ENCODE peak calls at places on chromosomes 3 and 15, in six cellular contexts. One of them, this sample, is unnamed.

GRCh38 chr3:101779047-101779807 is at the start of gene NXPE3:
- DNase-seq in psoas muscle: peak; percentile 97
- DNase-seq in fibroblast of pulmonary artery: peak; percentile 74
- DNase-seq in AG10803: peak; percentile 73
- DNase-seq in stomach: peak; percentile 91
- DNase-seq in mesenchymal stem cell: peak; percentile 85
- DNase-seq in this sample: peak; percentile 66

GRCh38 chr15:60912984-60913697 is 316.0 kb downstream of the RORA start:
- DNase-seq in psoas muscle: no peak
- DNase-seq in fibroblast of pulmonary artery: peak; percentile 52
- DNase-seq in AG10803: no peak
- DNase-seq in stomach: peak; percentile 42
- DNase-seq in mesenchymal stem cell: no peak
- DNase-seq in this sample: no peak

GRCh38 chr3:23740517-23741402 is 65.0 kb upstream of the UBE2E1 start:
- DNase-seq in psoas muscle: no peak
- DNase-seq in fibroblast of pulmonary artery: peak; percentile 68
- DNase-seq in AG10803: no peak
- DNase-seq in stomach: peak; percentile 55
- DNase-seq in mesenchymal stem cell: peak; percentile 60
- DNase-seq in this sample: no peak

GRCh38 chr3:49805367-49805782 is 2.3 kb downstream of the INKA1 start:
- DNase-seq in psoas muscle: peak; percentile 94
- DNase-seq in fibroblast of pulmonary artery: peak; percentile 97
- DNase-seq in AG10803: peak; percentile 98
- DNase-seq in stomach: peak; percentile 83
- DNase-seq in mesenchymal stem cell: peak; percentile 78
- DNase-seq in this sample: no peak

GRCh38 chr3:187256217-187256616 is 35.3 kb downstream of the MASP1 start:
- DNase-seq in psoas muscle: no peak
- DNase-seq in fibroblast of pulmonary artery: no peak
- DNase-seq in AG10803: no peak
- DNase-seq in stomach: no peak
- DNase-seq in mesenchymal stem cell: no peak
- DNase-seq in this sample: no peak

GRCh38 chr3:49703443-49703927 is 14.1 kb downstream of the RNF123 start:
- DNase-seq in psoas muscle: peak; percentile 83
- DNase-seq in fibroblast of pulmonary artery: peak; percentile 74
- DNase-seq in AG10803: peak; percentile 63
- DNase-seq in stomach: peak; percentile 71
- DNase-seq in mesenchymal stem cell: peak; percentile 75
- DNase-seq in this sample: no peak

GRCh38 chr15:70355275-70355795 is 257.6 kb upstream of the TLE3 start:
- DNase-seq in psoas muscle: no peak
- DNase-seq in fibroblast of pulmonary artery: no peak
- DNase-seq in AG10803: no peak
- DNase-seq in stomach: no peak
- DNase-seq in mesenchymal stem cell: no peak
- DNase-seq in this sample: no peak

GRCh38 chr3:71097557-71097956 is 486.0 kb downstream of the FOXP1 start:
- DNase-seq in psoas muscle: no peak
- DNase-seq in fibroblast of pulmonary artery: no peak
- DNase-seq in AG10803: no peak
- DNase-seq in stomach: no peak
- DNase-seq in mesenchymal stem cell: no peak
- DNase-seq in this sample: no peak

GRCh38 chr3:184003187-184003967 is 14.3 kb downstream of the ABCC5 start:
- DNase-seq in psoas muscle: no peak
- DNase-seq in fibroblast of pulmonary artery: peak; percentile 79
- DNase-seq in AG10803: peak; percentile 83
- DNase-seq in stomach: no peak
- DNase-seq in mesenchymal stem cell: peak; percentile 58
- DNase-seq in this sample: no peak

GRCh38 chr15:78873796-78874761 is 1.4 kb downstream of the MORF4L1 start:
- DNase-seq in psoas muscle: no peak
- DNase-seq in fibroblast of pulmonary artery: peak; percentile 24
- DNase-seq in AG10803: peak; percentile 33
- DNase-seq in stomach: no peak
- DNase-seq in mesenchymal stem cell: peak; percentile 51
- DNase-seq in this sample: no peak

GRCh38 chr3:44468572-44469520 is 8.6 kb downstream of the ZNF445 start:
- DNase-seq in psoas muscle: no peak
- DNase-seq in fibroblast of pulmonary artery: peak; percentile 41
- DNase-seq in AG10803: peak; percentile 9
- DNase-seq in stomach: no peak
- DNase-seq in mesenchymal stem cell: peak; percentile 51
- DNase-seq in this sample: no peak

GRCh38 chr15:40063563-40064011 is 24.6 kb upstream of the SRP14 start:
- DNase-seq in psoas muscle: peak; percentile 90
- DNase-seq in fibroblast of pulmonary artery: peak; percentile 36
- DNase-seq in AG10803: peak; percentile 76
- DNase-seq in stomach: no peak
- DNase-seq in mesenchymal stem cell: peak; percentile 52
- DNase-seq in this sample: no peak

GRCh38 chr3:101223016-101223415 is 97.4 kb downstream of the IMPG2 start:
- DNase-seq in psoas muscle: no peak
- DNase-seq in fibroblast of pulmonary artery: no peak
- DNase-seq in AG10803: no peak
- DNase-seq in stomach: no peak
- DNase-seq in mesenchymal stem cell: no peak
- DNase-seq in this sample: no peak

GRCh38 chr15:68112711-68113110 is 58.6 kb downstream of the PIAS1 start:
- DNase-seq in psoas muscle: no peak
- DNase-seq in fibroblast of pulmonary artery: no peak
- DNase-seq in AG10803: no peak
- DNase-seq in stomach: no peak
- DNase-seq in mesenchymal stem cell: no peak
- DNase-seq in this sample: no peak

GRCh38 chr15:26773485-26773877 is 615 bp upstream of the GABRB3 start:
- DNase-seq in psoas muscle: no peak
- DNase-seq in fibroblast of pulmonary artery: no peak
- DNase-seq in AG10803: no peak
- DNase-seq in stomach: no peak
- DNase-seq in mesenchymal stem cell: no peak
- DNase-seq in this sample: no peak

GRCh38 chr3:3133490-3133889 is 6.8 kb downstream of the TRNT1 start:
- DNase-seq in psoas muscle: no peak
- DNase-seq in fibroblast of pulmonary artery: no peak
- DNase-seq in AG10803: no peak
- DNase-seq in stomach: no peak
- DNase-seq in mesenchymal stem cell: no peak
- DNase-seq in this sample: no peak

GRCh38 chr3:126537116-126537729 is 13.3 kb downstream of the CHST13 start:
- DNase-seq in psoas muscle: peak; percentile 23
- DNase-seq in fibroblast of pulmonary artery: no peak
- DNase-seq in AG10803: no peak
- DNase-seq in stomach: no peak
- DNase-seq in mesenchymal stem cell: no peak
- DNase-seq in this sample: no peak

GRCh38 chr15:40992241-40992741 is 39.0 kb downstream of the CHAC1 start:
- DNase-seq in psoas muscle: no peak
- DNase-seq in fibroblast of pulmonary artery: peak; percentile 16
- DNase-seq in AG10803: peak; percentile 30
- DNase-seq in stomach: no peak
- DNase-seq in mesenchymal stem cell: peak; percentile 90
- DNase-seq in this sample: no peak

GRCh38 chr3:116103868-116104530 is 341.3 kb downstream of the LSAMP start:
- DNase-seq in psoas muscle: no peak
- DNase-seq in fibroblast of pulmonary artery: no peak
- DNase-seq in AG10803: no peak
- DNase-seq in stomach: no peak
- DNase-seq in mesenchymal stem cell: no peak
- DNase-seq in this sample: no peak

GRCh38 chr15:47185222-47185800 is 532.0 kb upstream of the SEMA6D start:
- DNase-seq in psoas muscle: no peak
- DNase-seq in fibroblast of pulmonary artery: no peak
- DNase-seq in AG10803: no peak
- DNase-seq in stomach: no peak
- DNase-seq in mesenchymal stem cell: peak; percentile 0
- DNase-seq in this sample: no peak

GRCh38 chr15:58551764-58552504 is 120.1 kb downstream of the LIPC start:
- DNase-seq in psoas muscle: no peak
- DNase-seq in fibroblast of pulmonary artery: peak; percentile 95
- DNase-seq in AG10803: peak; percentile 96
- DNase-seq in stomach: peak; percentile 23
- DNase-seq in mesenchymal stem cell: peak; percentile 96
- DNase-seq in this sample: no peak

GRCh38 chr3:107897471-107898180 is 193.2 kb downstream of the CD47 start:
- DNase-seq in psoas muscle: no peak
- DNase-seq in fibroblast of pulmonary artery: peak; percentile 14
- DNase-seq in AG10803: peak; percentile 33
- DNase-seq in stomach: no peak
- DNase-seq in mesenchymal stem cell: no peak
- DNase-seq in this sample: no peak

GRCh38 chr15:60396964-60397771 is 618 bp downstream of the ANXA2 start:
- DNase-seq in psoas muscle: peak; percentile 90
- DNase-seq in fibroblast of pulmonary artery: peak; percentile 61
- DNase-seq in AG10803: peak; percentile 82
- DNase-seq in stomach: peak; percentile 66
- DNase-seq in mesenchymal stem cell: peak; percentile 82
- DNase-seq in this sample: no peak

GRCh38 chr15:67405208-67406191 is 115.4 kb upstream of the C15orf61 start:
- DNase-seq in psoas muscle: no peak
- DNase-seq in fibroblast of pulmonary artery: peak; percentile 68
- DNase-seq in AG10803: peak; percentile 49
- DNase-seq in stomach: no peak
- DNase-seq in mesenchymal stem cell: peak; percentile 71
- DNase-seq in this sample: no peak

GRCh38 chr15:63041982-63042878 is at the start of gene TPM1:
- DNase-seq in psoas muscle: peak; percentile 92
- DNase-seq in fibroblast of pulmonary artery: peak; percentile 93
- DNase-seq in AG10803: peak; percentile 95
- DNase-seq in stomach: peak; percentile 64
- DNase-seq in mesenchymal stem cell: peak; percentile 94
- DNase-seq in this sample: no peak

GRCh38 chr3:64988188-64988587 is 300.4 kb upstream of the ADAMTS9 start:
- DNase-seq in psoas muscle: no peak
- DNase-seq in fibroblast of pulmonary artery: peak; percentile 11
- DNase-seq in AG10803: no peak
- DNase-seq in stomach: no peak
- DNase-seq in mesenchymal stem cell: peak; percentile 18
- DNase-seq in this sample: no peak

GRCh38 chr3:33030802-33031201 is 66.1 kb downstream of the GLB1 start:
- DNase-seq in psoas muscle: no peak
- DNase-seq in fibroblast of pulmonary artery: no peak
- DNase-seq in AG10803: no peak
- DNase-seq in stomach: no peak
- DNase-seq in mesenchymal stem cell: no peak
- DNase-seq in this sample: no peak

GRCh38 chr3:186823391-186823790 is 17.1 kb upstream of the RFC4 start:
- DNase-seq in psoas muscle: no peak
- DNase-seq in fibroblast of pulmonary artery: peak; percentile 33
- DNase-seq in AG10803: no peak
- DNase-seq in stomach: no peak
- DNase-seq in mesenchymal stem cell: no peak
- DNase-seq in this sample: no peak

GRCh38 chr15:25175033-25175788 is 220.4 kb downstream of the SNRPN start:
- DNase-seq in psoas muscle: peak; percentile 48
- DNase-seq in fibroblast of pulmonary artery: no peak
- DNase-seq in AG10803: no peak
- DNase-seq in stomach: peak; percentile 17
- DNase-seq in mesenchymal stem cell: no peak
- DNase-seq in this sample: no peak

GRCh38 chr3:184430940-184431339 is 51.1 kb downstream of the CHRD start:
- DNase-seq in psoas muscle: no peak
- DNase-seq in fibroblast of pulmonary artery: no peak
- DNase-seq in AG10803: no peak
- DNase-seq in stomach: no peak
- DNase-seq in mesenchymal stem cell: no peak
- DNase-seq in this sample: no peak

GRCh38 chr15:77818484-77819270 is 186.0 kb upstream of the LINGO1 start:
- DNase-seq in psoas muscle: no peak
- DNase-seq in fibroblast of pulmonary artery: no peak
- DNase-seq in AG10803: no peak
- DNase-seq in stomach: no peak
- DNase-seq in mesenchymal stem cell: no peak
- DNase-seq in this sample: no peak
- H3K4me3 ChIP-seq in psoas muscle: peak overlapping the region; percentile 61
- H3K4me3 ChIP-seq in fibroblast of pulmonary artery: no peak overlapping the region
- H3K4me3 ChIP-seq in AG10803: no peak overlapping the region
- H3K4me3 ChIP-seq in stomach: peak overlapping the region; percentile 47
- H3K4me3 ChIP-seq in mesenchymal stem cell: no peak overlapping the region
- H3K4me3 ChIP-seq in this sample: peak overlapping the region; percentile 51

DNA sequence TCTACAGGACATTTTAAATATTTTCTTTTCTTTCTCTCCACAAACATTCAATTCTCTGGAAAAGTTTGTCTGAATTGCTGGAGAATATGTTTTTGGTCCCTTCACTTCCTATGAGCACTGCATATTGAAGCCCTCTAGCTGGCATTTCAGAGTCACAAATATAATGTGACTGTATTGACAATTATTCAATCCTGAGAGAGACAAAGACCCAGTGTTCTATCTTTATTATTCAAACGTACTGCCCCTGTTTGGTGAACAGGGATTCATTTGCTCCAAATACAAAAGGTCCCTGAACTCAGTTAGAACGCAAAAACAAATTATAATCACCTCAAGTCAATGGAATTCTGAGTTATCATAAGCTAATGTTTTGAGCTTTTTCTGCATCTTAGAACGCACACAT is 173.1 kb upstream of the CDIN1 start:
- DNase-seq in psoas muscle: no peak
- DNase-seq in fibroblast of pulmonary artery: no peak
- DNase-seq in AG10803: no peak
- DNase-seq in stomach: no peak
- DNase-seq in mesenchymal stem cell: no peak
- DNase-seq in this sample: no peak
- H3K4me3 ChIP-seq in psoas muscle: no peak overlapping the region
- H3K4me3 ChIP-seq in fibroblast of pulmonary artery: no peak overlapping the region
- H3K4me3 ChIP-seq in AG10803: no peak overlapping the region
- H3K4me3 ChIP-seq in stomach: no peak overlapping the region
- H3K4me3 ChIP-seq in mesenchymal stem cell: no peak overlapping the region
- H3K4me3 ChIP-seq in this sample: no peak overlapping the region

DNA sequence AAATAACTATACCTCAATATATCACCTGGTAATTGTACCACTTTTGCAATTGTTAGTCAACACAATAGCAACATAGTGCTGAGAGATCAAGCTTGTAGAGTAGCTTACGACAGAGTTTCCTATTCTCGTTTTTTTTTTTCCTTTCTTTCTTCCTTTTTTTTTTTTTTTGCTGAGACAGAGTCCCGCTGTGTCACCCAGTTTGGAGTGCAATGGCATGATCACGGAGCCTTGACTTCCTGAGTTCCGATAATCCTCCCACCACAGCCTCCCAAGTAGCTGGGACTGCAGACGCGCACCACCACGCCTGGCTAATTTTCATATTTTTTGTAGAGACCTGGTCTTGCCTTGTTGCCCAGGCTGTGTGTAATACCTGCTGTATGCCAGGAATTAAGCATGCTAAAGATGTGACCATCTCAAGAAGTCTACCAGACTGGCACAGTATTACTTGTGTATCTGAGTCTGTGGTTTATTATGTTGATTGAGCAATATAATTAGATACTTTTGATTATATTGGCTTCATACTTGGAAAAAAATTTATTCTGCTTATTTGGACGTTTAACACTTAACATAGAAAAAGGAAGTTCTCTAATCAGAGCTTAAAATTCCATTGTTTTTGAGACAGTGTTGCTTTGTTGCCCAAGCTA is 3.0 kb downstream of the SELENOT start:
- DNase-seq in psoas muscle: no peak
- DNase-seq in fibroblast of pulmonary artery: no peak
- DNase-seq in AG10803: no peak
- DNase-seq in stomach: no peak
- DNase-seq in mesenchymal stem cell: no peak
- DNase-seq in this sample: no peak
- H3K4me3 ChIP-seq in psoas muscle: peak overlapping the region; percentile 85
- H3K4me3 ChIP-seq in fibroblast of pulmonary artery: no peak overlapping the region
- H3K4me3 ChIP-seq in AG10803: no peak overlapping the region
- H3K4me3 ChIP-seq in stomach: no peak overlapping the region
- H3K4me3 ChIP-seq in mesenchymal stem cell: no peak overlapping the region
- H3K4me3 ChIP-seq in this sample: no peak overlapping the region

GRCh38 chr3:188345223-188345622 is 191.3 kb downstream of the LPP start:
- DNase-seq in psoas muscle: no peak
- DNase-seq in fibroblast of pulmonary artery: peak; percentile 77
- DNase-seq in AG10803: peak; percentile 29
- DNase-seq in stomach: no peak
- DNase-seq in mesenchymal stem cell: peak; percentile 53
- DNase-seq in this sample: no peak
- H3K4me3 ChIP-seq in psoas muscle: no peak overlapping the region
- H3K4me3 ChIP-seq in fibroblast of pulmonary artery: no peak overlapping the region
- H3K4me3 ChIP-seq in AG10803: no peak overlapping the region
- H3K4me3 ChIP-seq in stomach: no peak overlapping the region
- H3K4me3 ChIP-seq in mesenchymal stem cell: no peak overlapping the region
- H3K4me3 ChIP-seq in this sample: no peak overlapping the region

This sample was measured in iPS DF 6.9.